ENCODE peak calls at places on chromosomes 3 and 15, in five cellular contexts. Y, O, W, R and C are unnamed samples.

GRCh38 chr15:71575474-71576045 is 234.8 kb upstream of the NR2E3 start:
- DNase-seq in Y (no peak), O (peak), W (no peak), R (no peak), C (peak)

GRCh38 chr3:194354315-194354714 is 3.2 kb upstream of the CPN2 start:
- DNase-seq in Y (no peak), O (no peak), W (no peak), R (no peak), C (no peak)

GRCh38 chr3:25556504-25556903 is 108.2 kb downstream of the TOP2B start:
- DNase-seq in Y (no peak), O (no peak), W (no peak), R (no peak), C (peak)

GRCh38 chr3:183158552-183159006 is 4.0 kb downstream of the LAMP3 start:
- DNase-seq in Y (peak), O (no peak), W (peak), R (peak), C (no peak)

GRCh38 chr15:60605879-60606304 is 127.0 kb upstream of the ICE2 start:
- DNase-seq in Y (no peak), O (no peak), W (peak), R (no peak), C (no peak)

GRCh38 chr3:30605706-30606300 is 598 bp upstream of the TGFBR2 start:
- DNase-seq in Y (no peak), O (no peak), W (no peak), R (no peak), C (no peak)

GRCh38 chr3:182255095-182255600 is 538.2 kb upstream of the ATP11B start:
- DNase-seq in Y (no peak), O (no peak), W (no peak), R (no peak), C (no peak)

GRCh38 chr15:78642341-78642740 is 1.3 kb upstream of the CHRNB4 start:
- DNase-seq in Y (no peak), O (no peak), W (no peak), R (no peak), C (no peak)

GRCh38 chr3:60746043-60746638 is 505.1 kb downstream of the FHIT start:
- DNase-seq in Y (no peak), O (no peak), W (no peak), R (no peak), C (no peak)

GRCh38 chr3:100506355-100506754 is 13.9 kb downstream of the TMEM45A start:
- DNase-seq in Y (no peak), O (no peak), W (peak), R (no peak), C (no peak)

GRCh38 chr3:134607054-134608022 is 43.5 kb downstream of the KY start:
- DNase-seq in Y (no peak), O (no peak), W (peak), R (no peak), C (no peak)

GRCh38 chr3:79930196-79930595 is 162.4 kb upstream of the ROBO1 start:
- DNase-seq in Y (no peak), O (no peak), W (no peak), R (no peak), C (no peak)
- TF ChIP-seq BHLHE40 in Y (no peak), O (no peak), W (no peak), R (no peak), C (no peak)

GRCh38 chr15:67852433-67852832 is 12.6 kb upstream of the RNU6-1 start:
- DNase-seq in Y (no peak), O (no peak), W (no peak), R (peak), C (no peak)
- TF ChIP-seq RAD21 in Y (no peak), O (no peak), W (no peak), R (no peak), C (no peak)

DNA sequence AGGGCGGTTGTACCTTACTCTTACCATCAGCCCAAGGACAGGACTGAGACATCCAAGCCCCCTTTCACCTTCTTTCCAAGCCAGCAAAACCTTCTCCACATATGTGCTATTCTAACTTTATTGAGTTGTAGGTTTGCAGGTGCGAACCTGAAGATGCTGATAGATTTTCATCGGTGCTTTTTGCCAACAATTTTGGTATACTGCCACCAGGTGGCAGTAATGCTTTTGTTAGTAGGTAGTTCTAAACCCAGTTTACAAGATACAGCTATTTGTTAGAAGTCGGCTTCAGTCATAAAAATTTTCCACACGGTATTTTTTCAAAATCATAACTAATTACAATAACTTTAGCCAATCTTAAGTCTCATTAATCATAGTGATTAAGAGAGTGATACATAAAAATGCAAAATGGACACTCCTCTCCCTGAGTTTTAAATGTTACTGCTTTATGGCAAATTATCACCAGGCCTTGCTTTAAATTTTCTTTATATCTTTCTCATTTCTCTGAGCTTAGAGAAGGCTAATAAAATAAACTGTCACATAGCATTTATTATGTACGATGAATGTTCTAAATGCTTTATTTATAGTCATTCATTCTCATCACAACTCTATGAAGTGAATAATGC is 636 bp downstream of the TBC1D21 start:
- DNase-seq in Y (no peak), O (peak), W (peak), R (peak), C (peak)
- TF ChIP-seq BHLHE40 in Y (no peak), O (no peak), W (no peak), R (no peak), C (no peak)

GRCh38 chr3:144995856-144996255 is 1024.2 kb downstream of the DIPK2A start:
- DNase-seq in Y (no peak), O (no peak), W (no peak), R (no peak), C (no peak)
- TF ChIP-seq RAD21 in Y (no peak), O (no peak), W (no peak), R (no peak), C (no peak)